ENCODE peak calls at places on chromosomes 13 and 19, in ten cellular contexts. One of them, this sample, is unnamed.

GRCh38 chr13:48828962-48829405 is 146.7 kb upstream of the FNDC3A start:
- DNase-seq in foreskin fibroblast: no peak
- DNase-seq in stimulated activated CD4-positive, alpha-beta T cell treated with anti-CD3 and anti-CD28 coated beads, Interleukin-1b, Interleukin-23, amount 100 ng/mL, for 24 hours: no peak
- DNase-seq in mucosa of descending colon: no peak
- DNase-seq in kidney tubule cell: peak
- DNase-seq in progenitor cell of endocrine pancreas: no peak
- DNase-seq in upper lobe of left lung: no peak
- DNase-seq in substantia nigra: no peak
- DNase-seq in PC-3: peak
- DNase-seq in left cardiac atrium: no peak
- DNase-seq in this sample: no peak

GRCh38 chr19:43755256-43755801 is 567 bp upstream of the SMG9 start:
- DNase-seq in foreskin fibroblast: no peak
- DNase-seq in stimulated activated CD4-positive, alpha-beta T cell treated with anti-CD3 and anti-CD28 coated beads, Interleukin-1b, Interleukin-23, amount 100 ng/mL, for 24 hours: peak
- DNase-seq in mucosa of descending colon: peak
- DNase-seq in kidney tubule cell: peak
- DNase-seq in progenitor cell of endocrine pancreas: peak
- DNase-seq in upper lobe of left lung: peak
- DNase-seq in substantia nigra: peak
- DNase-seq in PC-3: peak
- DNase-seq in left cardiac atrium: peak
- DNase-seq in this sample: peak

GRCh38 chr13:40974460-40975407 is 44.4 kb downstream of the ELF1 start:
- DNase-seq in foreskin fibroblast: no peak
- DNase-seq in stimulated activated CD4-positive, alpha-beta T cell treated with anti-CD3 and anti-CD28 coated beads, Interleukin-1b, Interleukin-23, amount 100 ng/mL, for 24 hours: no peak
- DNase-seq in mucosa of descending colon: no peak
- DNase-seq in kidney tubule cell: peak
- DNase-seq in progenitor cell of endocrine pancreas: no peak
- DNase-seq in upper lobe of left lung: peak
- DNase-seq in substantia nigra: no peak
- DNase-seq in PC-3: peak
- DNase-seq in left cardiac atrium: no peak
- DNase-seq in this sample: peak

GRCh38 chr13:88919970-88920628 is 1248.9 kb downstream of the SLITRK5 start:
- DNase-seq in foreskin fibroblast: no peak
- DNase-seq in stimulated activated CD4-positive, alpha-beta T cell treated with anti-CD3 and anti-CD28 coated beads, Interleukin-1b, Interleukin-23, amount 100 ng/mL, for 24 hours: no peak
- DNase-seq in mucosa of descending colon: no peak
- DNase-seq in kidney tubule cell: no peak
- DNase-seq in progenitor cell of endocrine pancreas: no peak
- DNase-seq in upper lobe of left lung: no peak
- DNase-seq in substantia nigra: no peak
- DNase-seq in PC-3: no peak
- DNase-seq in left cardiac atrium: no peak
- DNase-seq in this sample: peak

GRCh38 chr13:107322228-107322627 is 754.3 kb upstream of the ARGLU1 start:
- DNase-seq in foreskin fibroblast: no peak
- DNase-seq in stimulated activated CD4-positive, alpha-beta T cell treated with anti-CD3 and anti-CD28 coated beads, Interleukin-1b, Interleukin-23, amount 100 ng/mL, for 24 hours: no peak
- DNase-seq in mucosa of descending colon: no peak
- DNase-seq in kidney tubule cell: peak
- DNase-seq in progenitor cell of endocrine pancreas: no peak
- DNase-seq in upper lobe of left lung: no peak
- DNase-seq in substantia nigra: no peak
- DNase-seq in PC-3: peak
- DNase-seq in left cardiac atrium: no peak
- DNase-seq in this sample: no peak

GRCh38 chr13:35704331-35704730 is 227.8 kb upstream of the MAB21L1 start:
- DNase-seq in foreskin fibroblast: no peak
- DNase-seq in stimulated activated CD4-positive, alpha-beta T cell treated with anti-CD3 and anti-CD28 coated beads, Interleukin-1b, Interleukin-23, amount 100 ng/mL, for 24 hours: no peak
- DNase-seq in mucosa of descending colon: no peak
- DNase-seq in kidney tubule cell: no peak
- DNase-seq in progenitor cell of endocrine pancreas: no peak
- DNase-seq in upper lobe of left lung: no peak
- DNase-seq in substantia nigra: no peak
- DNase-seq in PC-3: peak
- DNase-seq in left cardiac atrium: no peak
- DNase-seq in this sample: no peak

GRCh38 chr13:114122591-114123211 is 9.7 kb downstream of the RASA3 start:
- DNase-seq in foreskin fibroblast: no peak
- DNase-seq in stimulated activated CD4-positive, alpha-beta T cell treated with anti-CD3 and anti-CD28 coated beads, Interleukin-1b, Interleukin-23, amount 100 ng/mL, for 24 hours: no peak
- DNase-seq in mucosa of descending colon: peak
- DNase-seq in kidney tubule cell: no peak
- DNase-seq in progenitor cell of endocrine pancreas: no peak
- DNase-seq in upper lobe of left lung: no peak
- DNase-seq in substantia nigra: no peak
- DNase-seq in PC-3: no peak
- DNase-seq in left cardiac atrium: no peak
- DNase-seq in this sample: no peak

GRCh38 chr19:17538684-17539287 is 16.7 kb upstream of the COLGALT1 start:
- DNase-seq in foreskin fibroblast: no peak
- DNase-seq in stimulated activated CD4-positive, alpha-beta T cell treated with anti-CD3 and anti-CD28 coated beads, Interleukin-1b, Interleukin-23, amount 100 ng/mL, for 24 hours: no peak
- DNase-seq in mucosa of descending colon: no peak
- DNase-seq in kidney tubule cell: no peak
- DNase-seq in progenitor cell of endocrine pancreas: no peak
- DNase-seq in upper lobe of left lung: no peak
- DNase-seq in substantia nigra: no peak
- DNase-seq in PC-3: peak
- DNase-seq in left cardiac atrium: no peak
- DNase-seq in this sample: no peak

GRCh38 chr13:106417467-106418110 is 117.9 kb downstream of the EFNB2 start:
- DNase-seq in foreskin fibroblast: no peak
- DNase-seq in stimulated activated CD4-positive, alpha-beta T cell treated with anti-CD3 and anti-CD28 coated beads, Interleukin-1b, Interleukin-23, amount 100 ng/mL, for 24 hours: no peak
- DNase-seq in mucosa of descending colon: no peak
- DNase-seq in kidney tubule cell: no peak
- DNase-seq in progenitor cell of endocrine pancreas: no peak
- DNase-seq in upper lobe of left lung: no peak
- DNase-seq in substantia nigra: no peak
- DNase-seq in PC-3: no peak
- DNase-seq in left cardiac atrium: no peak
- DNase-seq in this sample: no peak

This sample was measured in immature natural killer cell.